ENCODE peak calls at places on chromosomes 11 and 22, in five cellular contexts. W is SJSA1, X is GM23248, G is RWPE2, I is GM23338. P is an unnamed sample. For H3K36me3 and H3K4me1, the result is how much of the 10 kb centered on the place peaks cover.

GRCh38 chr11:68021167-68021787 is 9.2 kb upstream of the NDUFS8 start:
- DNase-seq in W (no peak), G (no peak), I (peak), X (no peak), P (peak)

GRCh38 chr22:38172016-38172431 is 9.6 kb downstream of the PLA2G6 start:
- DNase-seq in G (no peak), X (no peak), I (no peak), W (no peak), P (no peak)

GRCh38 chr11:64131657-64132387 is 34.1 kb downstream of the MACROD1 start:
- DNase-seq in W (no peak), X (no peak), I (no peak), G (no peak), P (peak)

GRCh38 chr11:59822989-59823566 is 12.5 kb upstream of the MRPL16 start:
- DNase-seq in X (peak), W (no peak), G (no peak), I (peak), P (no peak)

GRCh38 chr11:86980397-86980796 is 25.2 kb upstream of the FZD4 start:
- DNase-seq in G (no peak), X (no peak), W (no peak), I (no peak), P (no peak)

GRCh38 chr11:125935629-125936199 is 10.1 kb upstream of the VSIG10L2 start:
- DNase-seq in W (no peak), I (no peak), X (peak), G (no peak), P (no peak)

GRCh38 chr11:37511425-37511933 is 913.4 kb upstream of the RAG2 start:
- DNase-seq in X (peak), I (no peak), G (peak), W (no peak), P (no peak)

GRCh38 chr11:74671520-74672196 is 59.6 kb downstream of the CHRDL2 start:
- DNase-seq in X (peak), G (no peak), W (no peak), I (no peak), P (peak)

GRCh38 chr11:13337986-13338436 is 60.4 kb downstream of the BMAL1 start:
- DNase-seq in X (peak), W (no peak), I (no peak), G (no peak), P (no peak)

GRCh38 chr11:128095459-128096096 is 491.8 kb downstream of the ETS1 start:
- DNase-seq in X (peak), I (no peak), G (no peak), W (no peak), P (no peak)

GRCh38 chr22:44288951-44289350 is 23.8 kb downstream of the SHISAL1 start:
- DNase-seq in G (no peak), X (no peak), W (no peak), I (no peak), P (no peak)

GRCh38 chr11:105689636-105690035 is 79.8 kb downstream of the GRIA4 start:
- DNase-seq in X (no peak), G (no peak), I (no peak), W (no peak), P (no peak)

GRCh38 chr11:10654211-10655150 is 39.1 kb downstream of the IRAG1 start:
- DNase-seq in W (no peak), X (peak), I (peak), G (no peak), P (no peak)

GRCh38 chr11:92739020-92739419 is 230.4 kb upstream of the MTNR1B start:
- DNase-seq in W (no peak), G (no peak), I (no peak), X (peak), P (no peak)

GRCh38 chr22:23829845-23830372 is 8.9 kb downstream of the DERL3 start:
- DNase-seq in G (no peak), X (peak), W (peak), I (no peak), P (no peak)

GRCh38 chr11:110374921-110375320 is 54.8 kb upstream of the FDX1 start:
- DNase-seq in G (no peak), I (no peak), W (no peak), X (peak), P (no peak)

GRCh38 chr11:59707371-59707770 is 6.3 kb downstream of the OR10V1 start:
- DNase-seq in W (no peak), G (no peak), X (no peak), I (no peak), P (no peak)

GRCh38 chr11:75188671-75189070 is 37.8 kb downstream of the SLCO2B1 start:
- DNase-seq in X (no peak), W (no peak), G (no peak), I (no peak), P (no peak)

GRCh38 chr22:36863281-36863680 is 2.5 kb downstream of the NCF4 start:
- DNase-seq in G (no peak), X (no peak), I (no peak), W (no peak), P (no peak)

GRCh38 chr22:36863979-36864378 is 3.2 kb downstream of the NCF4 start:
- DNase-seq in W (no peak), X (no peak), G (no peak), I (no peak), P (no peak)

GRCh38 chr22:36867695-36868094 is 6.9 kb downstream of the NCF4 start:
- DNase-seq in I (no peak), W (no peak), X (no peak), G (no peak), P (no peak)

GRCh38 chr22:36864454-36865215 is 3.8 kb downstream of the NCF4 start:
- DNase-seq in W (no peak), G (no peak), X (no peak), I (no peak), P (no peak)

DNA sequence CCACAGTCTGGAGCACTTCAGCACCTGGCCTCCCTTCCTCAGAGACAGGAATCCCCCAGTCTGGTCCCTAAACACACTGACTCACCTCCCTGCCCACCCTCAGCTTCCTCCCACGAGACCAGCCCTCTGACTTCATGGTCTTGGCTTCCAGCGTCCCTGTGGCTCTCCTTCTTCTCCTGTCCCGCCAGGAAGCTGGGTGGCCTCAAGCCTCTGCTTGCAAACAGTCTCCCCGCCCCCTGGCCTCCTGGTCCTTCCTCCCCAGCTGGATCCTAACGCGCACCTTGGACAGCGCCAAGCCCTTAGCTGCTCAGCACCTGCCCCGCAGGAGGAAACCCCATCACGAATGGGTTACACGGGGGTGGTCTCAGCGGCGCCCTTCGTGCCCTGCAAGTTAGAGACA is 4.5 kb downstream of the NCF4 start:
- DNase-seq in W (no peak), I (peak), X (peak), G (no peak), P (no peak)
- H3K36me3 ChIP-seq in W (under half), I (under half), X (under half), G (under half), P (under half)

GRCh38 chr11:14359573-14360031 is 619 bp upstream of the RRAS2 start:
- DNase-seq in I (no peak), G (no peak), W (no peak), X (peak), P (no peak)

GRCh38 chr11:14362613-14363012 is 3.6 kb upstream of the RRAS2 start:
- DNase-seq in W (no peak), X (no peak), G (no peak), I (no peak), P (no peak)

GRCh38 chr11:14358729-14359439 is at the start of gene RRAS2:
- DNase-seq in X (peak), W (peak), G (peak), I (peak), P (peak)

GRCh38 chr11:14361951-14362350 is 3.0 kb upstream of the RRAS2 start:
- DNase-seq in W (no peak), G (no peak), X (no peak), I (no peak), P (no peak)

GRCh38 chr11:14360976-14361375 is 2.0 kb upstream of the RRAS2 start:
- DNase-seq in W (no peak), G (no peak), X (no peak), I (no peak), P (no peak)
- H3K4me1 ChIP-seq in W (under half), G (under half), X (under half), I (under half), P (under half)

DNA sequence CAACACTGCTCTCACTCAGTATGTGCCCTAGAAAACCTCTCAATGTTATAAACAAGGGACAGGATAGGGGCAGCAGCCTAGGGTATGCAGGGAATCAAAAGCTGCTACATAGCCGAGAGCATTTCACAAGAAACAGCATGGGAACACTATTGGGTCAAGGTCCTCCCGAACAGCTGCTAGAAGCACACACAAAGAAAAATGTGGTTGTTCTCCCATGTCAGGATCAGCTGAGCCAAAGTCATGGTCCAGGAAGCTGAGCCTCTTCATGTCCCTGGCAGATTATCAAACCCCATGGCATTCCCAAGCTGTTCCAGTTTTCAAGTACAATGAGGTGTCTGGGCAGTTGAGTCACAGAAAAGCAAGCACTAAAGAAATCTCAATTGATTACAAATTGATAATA is 21.0 kb upstream of the GDPD4 start:
- DNase-seq in G (no peak), W (no peak), I (no peak), X (peak), P (peak)
- H3K36me3 ChIP-seq in G (under half), W (under half), I (under half), X (under half), P (under half)

DNA sequence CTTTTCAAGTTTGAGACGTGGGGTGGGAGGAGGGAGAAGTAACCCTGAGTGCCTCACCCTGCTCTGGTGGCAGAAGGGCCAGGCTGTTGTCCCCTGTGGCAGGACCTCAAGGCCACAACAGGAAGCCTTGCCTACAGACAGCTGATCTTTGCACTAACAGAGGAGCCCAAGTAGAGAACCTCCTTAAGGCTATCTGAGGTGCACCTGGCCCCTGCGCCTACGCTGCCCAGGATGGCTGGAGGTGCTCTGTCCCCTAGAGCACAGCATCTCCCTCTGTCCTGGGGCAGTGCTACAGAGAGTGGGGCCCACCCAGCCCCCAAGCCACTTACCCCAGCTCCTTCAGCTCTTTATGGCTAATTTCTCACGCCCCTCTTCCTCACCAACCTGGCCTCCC is 27.0 kb downstream of the MYO7A start:
- DNase-seq in W (no peak), I (no peak), X (no peak), G (no peak), P (no peak)
- H3K4me1 ChIP-seq in W (under half), I (under half), X (under half), G (under half), P (under half)

DNA sequence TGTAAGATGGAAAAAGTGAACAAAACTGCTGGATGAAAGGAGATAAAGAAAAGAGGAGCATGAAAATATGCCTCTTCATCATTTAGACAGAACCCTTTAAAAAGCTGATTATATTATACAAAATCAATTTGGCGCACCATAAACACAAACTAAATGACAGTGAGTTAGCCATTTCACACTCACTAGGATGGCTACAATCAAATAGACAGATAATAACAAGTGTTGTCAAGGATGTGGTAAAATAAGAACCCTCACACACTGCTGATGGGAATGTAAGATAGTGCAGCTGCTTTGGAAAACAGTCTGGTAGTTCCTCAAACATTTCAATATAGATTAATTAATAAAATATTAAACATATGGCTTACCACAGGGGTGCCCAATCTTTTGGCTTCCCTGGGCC is 99.7 kb downstream of the CWF19L2 start:
- DNase-seq in X (no peak), I (no peak), G (no peak), W (no peak), P (no peak)
- H3K36me3 ChIP-seq in X (under half), I (under half), G (under half), W (under half), P (under half)

DNA sequence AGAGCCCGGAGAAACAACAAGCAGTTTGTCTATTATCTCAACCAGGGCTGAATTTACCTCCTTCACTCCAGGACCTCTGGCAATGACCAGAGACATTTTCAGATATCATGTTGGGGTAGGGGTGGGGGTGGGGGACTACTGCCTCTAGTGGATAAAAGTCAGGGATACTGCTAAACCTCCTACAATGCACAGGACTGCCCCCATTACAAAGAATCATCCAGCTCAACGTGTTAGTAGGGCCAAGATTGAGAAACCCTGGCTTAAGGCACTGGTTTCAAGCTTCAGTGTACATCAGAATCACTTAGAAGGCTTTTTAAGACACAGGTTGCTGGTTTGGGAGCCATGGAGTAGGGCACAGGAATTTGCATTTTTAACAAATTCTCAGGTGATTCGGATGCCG is 124.0 kb downstream of the APIP start:
- DNase-seq in W (no peak), X (no peak), G (no peak), I (peak), P (no peak)
- H3K4me1 ChIP-seq in W (under half), X (under half), G (under half), I (under half), P (under half)

P was measured in lung.